ENCODE peak calls at places on chromosome 2, in five cellular contexts. S is AG09309; T is sigmoid colon; R is CD8-positive, alpha-beta T cell; F is brain microvascular endothelial cell. O is an unnamed sample.

GRCh38 chr2:107197601-107198000 is 311.6 kb upstream of the ST6GAL2 start:
- DNase-seq in R (no peak), S (no peak), T (no peak), F (no peak), O (no peak)

GRCh38 chr2:111155610-111156009 is 34.9 kb downstream of the BCL2L11 start:
- DNase-seq in F (no peak), T (no peak), R (no peak), S (no peak), O (no peak)

GRCh38 chr2:164917296-164917903 is 37.9 kb downstream of the SLC38A11 start:
- DNase-seq in F (peak; percentile 39), S (no peak), R (no peak), T (peak; percentile 67), O (peak; percentile 23)

GRCh38 chr2:41169744-41170143 is 717.9 kb upstream of the SLC8A1 start:
- DNase-seq in T (no peak), S (no peak), R (no peak), F (no peak), O (no peak)

GRCh38 chr2:71777946-71778345 is 324.6 kb downstream of the DYSF start:
- DNase-seq in S (no peak), R (no peak), T (no peak), F (no peak), O (no peak)

GRCh38 chr2:23480991-23481797 is 96.2 kb downstream of the KLHL29 start:
- DNase-seq in R (no peak), F (peak; percentile 74), S (peak; percentile 24), T (no peak), O (peak; percentile 80)

GRCh38 chr2:19214682-19215391 is 143.6 kb downstream of the OSR1 start:
- DNase-seq in F (no peak), R (no peak), T (no peak), S (no peak), O (no peak)

GRCh38 chr2:217283505-217283904 is 423.6 kb upstream of the TNP1 start:
- DNase-seq in T (no peak), F (no peak), R (no peak), S (no peak), O (no peak)

GRCh38 chr2:17965196-17965595 is 86.7 kb downstream of the KCNS3 start:
- DNase-seq in R (no peak), F (no peak), S (no peak), T (no peak), O (no peak)

DNA sequence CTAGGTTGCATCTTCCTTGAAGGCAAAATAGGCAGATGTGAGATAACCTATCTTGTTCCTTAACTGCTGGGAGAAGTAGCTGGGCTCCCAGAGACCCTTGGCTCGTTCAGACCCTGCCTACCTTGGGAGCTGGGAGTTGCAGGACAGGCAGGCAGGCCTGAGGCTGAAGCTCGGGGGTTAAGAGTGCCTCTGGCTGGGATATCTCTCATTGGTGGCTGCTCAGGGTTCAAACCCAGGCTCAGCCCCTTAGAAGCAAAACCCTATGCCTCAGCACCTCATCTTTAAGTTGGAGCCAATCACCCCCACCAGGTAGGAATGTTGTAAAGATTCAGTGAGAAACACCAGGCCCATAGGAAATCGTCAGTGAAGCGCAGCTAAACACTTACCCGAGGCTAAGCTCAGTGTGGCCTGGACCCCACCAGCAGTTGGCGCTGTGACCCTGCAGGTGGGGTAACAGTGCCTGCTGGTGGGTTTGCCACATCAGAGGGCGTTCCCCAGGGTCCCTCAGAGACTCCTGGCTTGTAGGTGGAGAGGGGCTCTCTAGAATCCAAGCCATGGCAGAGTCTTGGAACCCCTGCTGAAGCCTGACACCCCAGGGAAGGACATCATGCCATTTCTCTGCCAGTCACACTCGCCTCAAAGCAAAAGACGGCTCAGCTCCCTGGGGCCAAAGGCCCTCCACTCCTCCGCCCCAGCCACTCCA is 54.6 kb upstream of the GPR17 start:
- DNase-seq in R (peak; percentile 42), S (no peak), T (peak; percentile 85), F (peak; percentile 53), O (peak; percentile 8)
- TF ChIP-seq CTCF in R (peak; percentile 66), S (peak; percentile 99), T (peak; percentile 81), F (peak; percentile 100), O (peak; percentile 96)

DNA sequence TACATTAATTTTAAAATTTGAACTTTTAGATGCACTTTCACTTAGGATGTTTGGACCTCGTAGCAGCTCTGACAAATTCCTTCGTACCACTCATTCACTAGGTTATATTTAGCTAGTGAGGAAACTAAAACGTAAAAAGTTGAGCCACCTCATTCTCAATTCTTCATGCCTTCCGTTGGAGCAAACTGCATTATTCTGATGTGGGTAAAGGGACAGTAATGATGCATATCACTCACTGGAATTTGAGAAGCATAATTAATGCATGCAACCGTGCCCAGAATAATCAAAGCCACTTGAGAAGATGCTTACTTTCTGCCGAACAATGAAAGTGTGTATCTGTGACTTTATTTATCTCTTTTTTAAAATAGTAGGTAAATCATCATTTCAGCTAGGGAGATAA is 2.2 kb downstream of the CNOT9 start:
- DNase-seq in F (peak; percentile 9), R (no peak), S (peak; percentile 13), T (no peak), O (no peak)
- H3K4me3 ChIP-seq in F (peak overlapping the region; percentile 90), R (no peak overlapping the region), S (no peak overlapping the region), T (no peak overlapping the region), O (peak overlapping the region; percentile 81)

GRCh38 chr2:185979546-185980071 is 241.0 kb downstream of the FSIP2 start:
- DNase-seq in F (no peak), T (no peak), S (no peak), R (no peak), O (no peak)
- TF ChIP-seq CTCF in F (no peak), T (no peak), S (no peak), R (no peak), O (no peak)

GRCh38 chr2:35938838-35939237 is 416.7 kb upstream of the CRIM1 start:
- DNase-seq in R (no peak), F (no peak), T (no peak), S (no peak), O (no peak)
- H3K4me3 ChIP-seq in R (no peak overlapping the region), F (no peak overlapping the region), T (no peak overlapping the region), S (no peak overlapping the region), O (no peak overlapping the region)

GRCh38 chr2:235936493-235936892 is 231.7 kb downstream of the GBX2 start:
- DNase-seq in F (no peak), T (no peak), S (no peak), R (no peak), O (no peak)
- TF ChIP-seq CTCF in F (peak; percentile 64), T (no peak), S (peak; percentile 16), R (no peak), O (peak; percentile 35)

GRCh38 chr2:202610367-202610766 is 24.4 kb upstream of the FAM117B start:
- DNase-seq in T (no peak), F (no peak), R (no peak), S (no peak), O (no peak)
- H3K4me3 ChIP-seq in T (no peak overlapping the region), F (no peak overlapping the region), R (no peak overlapping the region), S (no peak overlapping the region), O (no peak overlapping the region)

DNA sequence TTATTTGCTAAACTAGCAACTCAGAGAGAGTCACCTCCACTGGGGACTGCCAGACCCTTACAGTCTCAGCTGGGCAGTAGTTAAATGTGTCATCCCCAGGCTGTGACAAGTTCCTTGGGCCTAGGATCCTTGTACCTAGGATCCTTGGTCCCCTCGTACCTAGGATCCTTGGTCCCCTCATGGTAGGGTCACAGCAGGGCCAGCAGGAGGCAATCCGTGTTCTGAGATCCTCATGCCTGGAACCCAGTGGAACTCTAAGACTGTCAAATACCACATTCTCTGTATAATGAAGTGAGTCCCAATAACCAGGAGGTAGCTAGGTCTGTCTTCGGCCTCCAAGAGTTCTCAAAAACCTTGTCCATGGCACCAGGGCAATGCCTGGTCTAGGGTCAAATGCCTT is 60.8 kb downstream of the LYPD6B start:
- DNase-seq in F (no peak), S (no peak), T (no peak), R (no peak), O (no peak)
- TF ChIP-seq CTCF in F (no peak), S (no peak), T (no peak), R (no peak), O (no peak)

GRCh38 chr2:176067587-176068002 is 16.2 kb downstream of the EVX2 start:
- DNase-seq in R (no peak), T (no peak), S (no peak), F (no peak), O (no peak)
- H3K4me3 ChIP-seq in R (peak overlapping the region; percentile 8), T (no peak overlapping the region), S (no peak overlapping the region), F (no peak overlapping the region), O (no peak overlapping the region)